ENCODE peak calls at places on chromosomes 2 and 18, in four cellular contexts. Z, S, G and E are unnamed samples.

GRCh38 chr18:78090584-78090983 is 840.9 kb downstream of the GALR1 start:
- DNase-seq in Z (no peak), S (no peak), G (no peak), E (no peak)

GRCh38 chr2:161078211-161078539 is 82.1 kb upstream of the TANK start:
- DNase-seq in Z (no peak), S (no peak), G (no peak), E (no peak)

GRCh38 chr2:4391013-4391412 is 687.6 kb downstream of the DCDC2C start:
- DNase-seq in Z (no peak), S (no peak), G (no peak), E (no peak)

GRCh38 chr2:11753886-11754704 is 7.7 kb downstream of the LPIN1 start:
- DNase-seq in Z (peak; percentile 71), S (no peak), G (no peak), E (no peak)

GRCh38 chr18:62711781-62712180 is 3.6 kb upstream of the PHLPP1 start:
- DNase-seq in Z (no peak), S (no peak), G (no peak), E (no peak)

GRCh38 chr2:213021971-213022899 is 129.2 kb downstream of the IKZF2 start:
- DNase-seq in Z (peak; percentile 70), S (no peak), G (no peak), E (no peak)

GRCh38 chr2:234978466-234979203 is 26.8 kb downstream of the SH3BP4 start:
- DNase-seq in Z (peak; percentile 55), S (no peak), G (no peak), E (no peak)

GRCh38 chr2:13522917-13523821 is 806.4 kb downstream of the TRIB2 start:
- DNase-seq in Z (no peak), S (no peak), G (no peak), E (no peak)

GRCh38 chr2:104654813-104655212 is 199.1 kb upstream of the POU3F3 start:
- DNase-seq in Z (no peak), S (no peak), G (no peak), E (no peak)

GRCh38 chr2:133063792-133064191 is 393.8 kb upstream of the LYPD1 start:
- DNase-seq in Z (peak; percentile 50), S (peak; percentile 42), G (no peak), E (no peak)

GRCh38 chr2:25228848-25229674 is 60.7 kb upstream of the POMC start:
- DNase-seq in Z (peak; percentile 83), S (peak; percentile 66), G (peak; percentile 41), E (peak; percentile 53)

GRCh38 chr2:241933175-241933911 is 63.8 kb downstream of the RTP5 start:
- DNase-seq in Z (peak; percentile 31), S (no peak), G (no peak), E (no peak)

GRCh38 chr2:221981918-221982317 is 316.9 kb downstream of the PAX3 start:
- DNase-seq in Z (no peak), S (no peak), G (no peak), E (no peak)

GRCh38 chr2:205060269-205060668 is 515.0 kb downstream of the PARD3B start:
- DNase-seq in Z (peak; percentile 84), S (no peak), G (peak; percentile 51), E (no peak)

GRCh38 chr2:506866-507265 is 170.3 kb downstream of the TMEM18 start:
- DNase-seq in Z (no peak), S (no peak), G (no peak), E (no peak)

GRCh38 chr2:120399889-120400240 is 53.9 kb downstream of the INHBB start:
- DNase-seq in Z (no peak), S (no peak), G (no peak), E (no peak)

GRCh38 chr2:46506131-46506706 is 26.9 kb downstream of the TMEM247 start:
- DNase-seq in Z (no peak), S (no peak), G (no peak), E (no peak)

GRCh38 chr2:232435375-232435648 is 20.6 kb upstream of the ALPI start:
- DNase-seq in Z (no peak), S (no peak), G (no peak), E (no peak)

GRCh38 chr18:7908686-7909299 is 341.7 kb downstream of the PTPRM start:
- DNase-seq in Z (no peak), S (no peak), G (no peak), E (no peak)

GRCh38 chr2:121400206-121400605 is 115.2 kb upstream of the TFCP2L1 start:
- DNase-seq in Z (peak; percentile 88), S (no peak), G (peak; percentile 24), E (no peak)

GRCh38 chr2:38509322-38509946 is 93.3 kb downstream of the HNRNPLL start:
- DNase-seq in Z (peak; percentile 68), S (no peak), G (no peak), E (peak; percentile 27)

GRCh38 chr2:48651127-48651526 is 33.5 kb downstream of the GTF2A1L start:
- DNase-seq in Z (peak; percentile 41), S (no peak), G (peak; percentile 36), E (no peak)

GRCh38 chr18:58645398-58645797 is 16.5 kb upstream of the ALPK2 start:
- DNase-seq in Z (peak; percentile 64), S (no peak), G (no peak), E (no peak)

GRCh38 chr2:99602475-99602874 is 112.7 kb upstream of the REV1 start:
- DNase-seq in Z (peak; percentile 44), S (no peak), G (peak; percentile 56), E (no peak)

GRCh38 chr2:135843671-135844070 is 6.7 kb upstream of the LCT start:
- DNase-seq in Z (peak; percentile 54), S (no peak), G (no peak), E (no peak)

DNA sequence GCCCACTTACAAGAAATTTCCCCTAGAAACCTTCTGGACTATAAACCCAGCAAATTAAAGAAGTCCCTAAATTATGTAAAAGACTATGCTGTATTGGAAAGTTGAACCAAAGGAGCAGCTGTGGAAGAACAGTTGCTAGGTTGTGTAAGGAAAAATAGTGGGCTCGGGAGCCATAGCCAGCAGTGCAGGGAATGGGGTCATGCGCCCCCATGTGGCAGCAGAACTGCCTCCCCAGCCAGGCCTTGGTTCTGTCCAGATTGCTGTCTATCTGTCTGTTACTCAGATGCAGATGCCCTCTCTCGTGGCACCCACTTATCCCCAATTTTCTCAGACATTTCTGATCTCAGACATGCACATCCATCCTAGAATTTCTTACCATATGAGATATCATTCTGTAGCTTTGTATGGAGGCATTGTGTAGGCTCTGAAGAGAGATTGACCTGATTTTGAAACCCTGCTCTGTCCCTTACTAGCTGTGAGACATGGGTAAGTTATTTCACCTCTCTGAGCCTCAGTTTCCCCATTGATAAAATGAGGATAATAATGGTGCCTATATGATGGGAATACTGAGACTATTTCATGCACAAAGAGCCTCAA is 258.3 kb downstream of the SS18 start:
- DNase-seq in Z (peak; percentile 54), S (peak; percentile 65), G (peak; percentile 7), E (no peak)
- TF ChIP-seq CTCF in Z (peak; percentile 75), S (peak; percentile 82), G (peak; percentile 94), E (peak; percentile 69)

DNA sequence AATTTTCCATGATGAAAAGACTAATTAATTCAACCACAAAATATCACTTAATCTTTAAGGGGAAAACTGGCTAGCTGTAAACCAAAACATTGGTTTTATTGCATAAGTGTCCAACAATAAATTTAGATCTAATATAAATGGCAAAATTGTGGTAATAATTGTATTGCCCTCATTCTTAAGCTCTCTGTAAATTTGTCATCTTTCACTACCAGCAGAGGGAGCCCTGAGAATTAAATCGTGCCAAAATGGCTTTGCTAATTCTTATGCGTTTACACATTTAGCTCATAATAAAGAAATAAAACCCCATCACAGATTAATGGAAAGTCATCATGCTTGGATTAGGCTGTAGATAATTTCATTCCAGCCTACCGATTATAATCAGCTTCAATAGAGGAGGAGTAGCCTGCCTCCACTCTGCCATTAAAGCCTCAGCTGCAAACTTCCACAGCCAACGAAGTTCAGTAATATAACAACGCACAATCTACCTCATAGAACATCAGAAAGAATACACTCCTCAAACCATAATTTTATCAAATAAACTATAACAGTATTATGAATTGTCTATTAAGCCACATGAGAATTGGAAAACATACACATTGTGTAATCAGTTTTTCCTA is 70.0 kb upstream of the ATP5MC3 start:
- DNase-seq in Z (peak; percentile 60), S (peak; percentile 22), G (no peak), E (no peak)
- TF ChIP-seq CTCF in Z (peak; percentile 49), S (peak; percentile 84), G (peak; percentile 76), E (peak; percentile 80)

DNA sequence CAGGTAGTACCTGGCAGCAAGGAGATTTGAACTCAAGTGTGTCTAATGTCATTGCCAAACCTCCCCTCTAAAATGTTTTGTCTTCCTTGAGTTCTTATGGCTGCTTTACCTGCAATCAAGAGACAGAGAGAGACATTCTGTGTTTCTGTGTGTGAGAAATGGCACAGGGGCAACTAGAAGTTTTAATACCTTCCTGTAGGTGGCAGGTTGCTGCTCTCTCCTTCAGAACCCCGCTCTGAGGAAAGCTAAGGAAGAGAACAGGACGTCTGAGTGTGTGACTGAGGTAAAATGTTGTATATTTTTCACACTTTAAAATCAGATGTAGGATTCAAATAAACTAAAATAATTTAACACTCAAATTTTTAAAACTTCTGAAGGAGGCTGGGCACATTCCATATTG is 19.2 kb downstream of the DTNA start:
- DNase-seq in Z (peak; percentile 57), S (no peak), G (no peak), E (no peak)
- TF ChIP-seq CTCF in Z (peak; percentile 67), S (peak; percentile 70), G (peak; percentile 60), E (peak; percentile 34)

DNA sequence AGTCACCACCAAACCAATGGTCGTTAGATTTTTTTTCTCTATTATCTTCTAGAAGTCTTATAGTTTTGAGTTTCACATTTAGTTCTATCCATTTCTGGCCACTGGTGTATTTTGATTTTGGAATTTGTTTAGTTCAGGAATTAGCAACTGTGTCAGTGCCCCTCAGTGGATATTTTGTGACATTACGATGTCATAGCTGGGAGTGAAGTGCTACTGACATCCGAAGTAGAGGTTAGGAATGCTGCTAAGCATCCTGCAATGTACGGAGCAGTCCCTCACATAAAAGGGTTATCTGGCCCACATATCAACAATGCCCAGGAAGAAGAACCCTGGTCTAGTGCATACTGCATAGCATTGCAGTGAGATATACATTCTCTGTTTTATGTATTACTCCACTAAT is 157.4 kb upstream of the RGPD4 start:
- DNase-seq in Z (peak; percentile 65), S (no peak), G (no peak), E (no peak)
- TF ChIP-seq CTCF in Z (peak; percentile 25), S (peak; percentile 39), G (no peak), E (no peak)

DNA sequence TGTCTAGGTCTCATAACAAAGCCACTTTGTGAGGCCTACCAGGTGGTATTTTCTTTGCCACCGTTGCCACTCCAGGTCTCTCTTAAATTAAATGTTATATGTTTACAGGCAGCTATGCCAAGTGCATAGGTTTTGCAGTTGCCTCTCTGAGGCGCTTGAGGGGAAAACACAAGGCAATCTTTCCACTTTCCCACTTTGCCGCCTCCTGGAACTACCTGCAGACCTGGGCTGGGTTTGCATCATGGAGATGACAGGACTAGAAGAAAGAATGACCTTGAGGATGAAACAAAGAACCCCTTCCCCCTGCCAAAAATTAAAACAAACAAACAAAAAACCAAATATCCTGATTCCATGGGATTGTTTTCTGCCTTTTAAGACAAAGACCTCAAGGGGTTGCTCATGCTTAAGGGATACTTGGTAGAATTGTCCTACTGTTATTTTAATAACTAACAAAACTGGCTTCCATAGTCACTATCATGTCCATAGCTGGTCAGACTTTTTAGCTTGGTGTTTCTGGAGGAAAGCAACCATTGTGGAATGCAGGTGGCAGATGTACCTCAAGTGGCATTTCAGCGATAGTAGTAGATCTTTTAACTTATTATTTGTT is 159.9 kb downstream of the PRPF40A start:
- DNase-seq in Z (no peak), S (no peak), G (no peak), E (no peak)
- TF ChIP-seq CTCF in Z (no peak), S (no peak), G (no peak), E (no peak)

GRCh38 chr2:176110975-176111663 is 4.0 kb downstream of the HOXD11 start:
- DNase-seq in Z (peak; percentile 47), S (peak; percentile 69), G (no peak), E (no peak)
- TF ChIP-seq CTCF in Z (peak; percentile 57), S (peak; percentile 72), G (peak; percentile 67), E (peak; percentile 83)